ENCODE peak calls at places on chromosomes 2 and 18, in six cellular contexts. One of them, this sample, is unnamed.

GRCh38 chr18:48024891-48025660 is 94.6 kb upstream of the SMAD2 start:
- DNase-seq in GM12891: no peak
- DNase-seq in K562: no peak
- DNase-seq in GM12878: no peak
- DNase-seq in HepG2: no peak
- DNase-seq in H1: no peak
- DNase-seq in this sample: no peak

GRCh38 chr18:55251186-55251995 is 292.1 kb upstream of the CCDC68 start:
- DNase-seq in K562: no peak
- DNase-seq in HepG2: no peak
- DNase-seq in GM12878: no peak
- DNase-seq in GM12891: no peak
- DNase-seq in H1: no peak
- DNase-seq in this sample: no peak

GRCh38 chr2:213069531-213069930 is 81.9 kb downstream of the IKZF2 start:
- DNase-seq in HepG2: no peak
- DNase-seq in GM12891: no peak
- DNase-seq in K562: no peak
- DNase-seq in GM12878: no peak
- DNase-seq in H1: no peak
- DNase-seq in this sample: no peak

GRCh38 chr2:230824406-230824978 is 40.2 kb upstream of the ITM2C start:
- DNase-seq in HepG2: peak
- DNase-seq in K562: peak
- DNase-seq in GM12878: peak
- DNase-seq in H1: peak
- DNase-seq in GM12891: peak
- DNase-seq in this sample: peak

GRCh38 chr2:226971029-226971584 is 135.3 kb downstream of the RHBDD1 start:
- DNase-seq in HepG2: no peak
- DNase-seq in GM12878: no peak
- DNase-seq in GM12891: no peak
- DNase-seq in K562: no peak
- DNase-seq in H1: no peak
- DNase-seq in this sample: no peak

GRCh38 chr18:26908906-26909305 is 43.4 kb upstream of the AQP4 start:
- DNase-seq in HepG2: no peak
- DNase-seq in K562: no peak
- DNase-seq in H1: no peak
- DNase-seq in GM12891: no peak
- DNase-seq in GM12878: no peak
- DNase-seq in this sample: no peak

GRCh38 chr18:40326987-40327386 is 1628.0 kb upstream of the PIK3C3 start:
- DNase-seq in GM12878: no peak
- DNase-seq in H1: peak
- DNase-seq in GM12891: no peak
- DNase-seq in K562: no peak
- DNase-seq in HepG2: no peak
- DNase-seq in this sample: no peak

GRCh38 chr2:149799296-149799695 is 211.7 kb upstream of the MMADHC start:
- DNase-seq in GM12891: no peak
- DNase-seq in H1: no peak
- DNase-seq in HepG2: no peak
- DNase-seq in GM12878: no peak
- DNase-seq in K562: no peak
- DNase-seq in this sample: no peak

GRCh38 chr18:35477497-35477896 is 20.3 kb downstream of the INO80C start:
- DNase-seq in H1: no peak
- DNase-seq in GM12891: no peak
- DNase-seq in HepG2: no peak
- DNase-seq in GM12878: no peak
- DNase-seq in K562: no peak
- DNase-seq in this sample: no peak

GRCh38 chr2:174195253-174195652 is 53.1 kb downstream of the OLA1 start:
- DNase-seq in H1: no peak
- DNase-seq in GM12891: no peak
- DNase-seq in GM12878: no peak
- DNase-seq in HepG2: no peak
- DNase-seq in K562: no peak
- DNase-seq in this sample: no peak

GRCh38 chr2:55796121-55796520 is 102.5 kb upstream of the PNPT1 start:
- DNase-seq in H1: no peak
- DNase-seq in GM12891: no peak
- DNase-seq in GM12878: no peak
- DNase-seq in K562: no peak
- DNase-seq in HepG2: no peak
- DNase-seq in this sample: no peak

GRCh38 chr2:38298539-38298938 is 78.5 kb downstream of the ATL2 start:
- DNase-seq in K562: no peak
- DNase-seq in H1: no peak
- DNase-seq in GM12891: no peak
- DNase-seq in HepG2: no peak
- DNase-seq in GM12878: no peak
- DNase-seq in this sample: no peak

GRCh38 chr2:192030289-192030688 is 164.4 kb downstream of the TMEFF2 start:
- DNase-seq in K562: no peak
- DNase-seq in GM12878: no peak
- DNase-seq in GM12891: no peak
- DNase-seq in H1: no peak
- DNase-seq in HepG2: no peak
- DNase-seq in this sample: no peak

GRCh38 chr2:32715981-32716380 is 88.1 kb downstream of the TTC27 start:
- DNase-seq in GM12891: no peak
- DNase-seq in GM12878: no peak
- DNase-seq in H1: no peak
- DNase-seq in HepG2: no peak
- DNase-seq in K562: no peak
- DNase-seq in this sample: no peak

GRCh38 chr18:75915941-75916640 is 488.6 kb upstream of the SMIM21 start:
- DNase-seq in GM12878: no peak
- DNase-seq in H1: no peak
- DNase-seq in HepG2: no peak
- DNase-seq in K562: no peak
- DNase-seq in GM12891: peak
- DNase-seq in this sample: no peak

GRCh38 chr2:71896385-71897144 is 251.1 kb downstream of the CYP26B1 start:
- DNase-seq in GM12891: no peak
- DNase-seq in HepG2: no peak
- DNase-seq in K562: no peak
- DNase-seq in GM12878: no peak
- DNase-seq in H1: no peak
- DNase-seq in this sample: no peak

GRCh38 chr2:212873256-212873655 is 278.2 kb downstream of the IKZF2 start:
- DNase-seq in K562: no peak
- DNase-seq in H1: no peak
- DNase-seq in HepG2: no peak
- DNase-seq in GM12878: no peak
- DNase-seq in GM12891: no peak
- DNase-seq in this sample: no peak

GRCh38 chr2:157257312-157258252 is at the start of gene GALNT5:
- DNase-seq in GM12878: no peak
- DNase-seq in K562: peak
- DNase-seq in GM12891: no peak
- DNase-seq in HepG2: no peak
- DNase-seq in H1: no peak
- DNase-seq in this sample: no peak

GRCh38 chr18:72427721-72428120 is 116.4 kb downstream of the CBLN2 start:
- DNase-seq in HepG2: no peak
- DNase-seq in GM12891: no peak
- DNase-seq in K562: no peak
- DNase-seq in GM12878: no peak
- DNase-seq in H1: no peak
- DNase-seq in this sample: no peak

GRCh38 chr2:102789349-102790085 is 27.7 kb downstream of the TMEM182 start:
- DNase-seq in GM12891: no peak
- DNase-seq in K562: no peak
- DNase-seq in GM12878: no peak
- DNase-seq in H1: no peak
- DNase-seq in HepG2: no peak
- DNase-seq in this sample: no peak

GRCh38 chr2:182666674-182667320 is 49.3 kb upstream of the DNAJC10 start:
- DNase-seq in K562: peak
- DNase-seq in GM12891: no peak
- DNase-seq in HepG2: peak
- DNase-seq in H1: no peak
- DNase-seq in GM12878: no peak
- DNase-seq in this sample: peak

GRCh38 chr2:9637330-9637729 is 6.5 kb upstream of the YWHAQ start:
- DNase-seq in H1: no peak
- DNase-seq in HepG2: peak
- DNase-seq in K562: no peak
- DNase-seq in GM12891: no peak
- DNase-seq in GM12878: no peak
- DNase-seq in this sample: no peak

GRCh38 chr2:176092270-176093144 is at the start of gene HOXD13:
- DNase-seq in HepG2: no peak
- DNase-seq in GM12878: no peak
- DNase-seq in GM12891: no peak
- DNase-seq in H1: no peak
- DNase-seq in K562: no peak
- DNase-seq in this sample: no peak

GRCh38 chr2:238498188-238498587 is 71.5 kb downstream of the ASB1 start:
- DNase-seq in HepG2: no peak
- DNase-seq in GM12878: no peak
- DNase-seq in H1: no peak
- DNase-seq in GM12891: no peak
- DNase-seq in K562: no peak
- DNase-seq in this sample: no peak

GRCh38 chr2:6896930-6897759 is 19.6 kb downstream of the RSAD2 start:
- DNase-seq in GM12878: no peak
- DNase-seq in H1: no peak
- DNase-seq in HepG2: peak
- DNase-seq in GM12891: no peak
- DNase-seq in K562: peak
- DNase-seq in this sample: no peak

GRCh38 chr2:219308142-219309093 is 783 bp downstream of the PTPRN start:
- DNase-seq in H1: no peak
- DNase-seq in K562: peak
- DNase-seq in GM12891: peak
- DNase-seq in HepG2: peak
- DNase-seq in GM12878: no peak
- DNase-seq in this sample: no peak

GRCh38 chr2:71833855-71834554 is 313.7 kb downstream of the CYP26B1 start:
- DNase-seq in GM12891: no peak
- DNase-seq in GM12878: no peak
- DNase-seq in K562: no peak
- DNase-seq in H1: no peak
- DNase-seq in HepG2: no peak
- DNase-seq in this sample: no peak

GRCh38 chr2:100281521-100282438 is 40.5 kb downstream of the LONRF2 start:
- DNase-seq in GM12878: no peak
- DNase-seq in GM12891: no peak
- DNase-seq in HepG2: no peak
- DNase-seq in K562: peak
- DNase-seq in H1: no peak
- DNase-seq in this sample: no peak

GRCh38 chr2:55120634-55121359 is 70.5 kb upstream of the RTN4 start:
- DNase-seq in GM12878: no peak
- DNase-seq in HepG2: no peak
- DNase-seq in H1: no peak
- DNase-seq in K562: peak
- DNase-seq in GM12891: no peak
- DNase-seq in this sample: no peak

GRCh38 chr2:26298638-26299393 is 47.1 kb upstream of the SELENOI start:
- DNase-seq in H1: no peak
- DNase-seq in GM12891: no peak
- DNase-seq in GM12878: peak
- DNase-seq in HepG2: peak
- DNase-seq in K562: no peak
- DNase-seq in this sample: no peak
- TF ChIP-seq POLR2A in H1: no peak
- TF ChIP-seq POLR2A in GM12891: no peak
- TF ChIP-seq POLR2A in GM12878: no peak
- TF ChIP-seq POLR2A in HepG2: no peak
- TF ChIP-seq POLR2A in K562: no peak
- TF ChIP-seq POLR2A in this sample: peak

DNA sequence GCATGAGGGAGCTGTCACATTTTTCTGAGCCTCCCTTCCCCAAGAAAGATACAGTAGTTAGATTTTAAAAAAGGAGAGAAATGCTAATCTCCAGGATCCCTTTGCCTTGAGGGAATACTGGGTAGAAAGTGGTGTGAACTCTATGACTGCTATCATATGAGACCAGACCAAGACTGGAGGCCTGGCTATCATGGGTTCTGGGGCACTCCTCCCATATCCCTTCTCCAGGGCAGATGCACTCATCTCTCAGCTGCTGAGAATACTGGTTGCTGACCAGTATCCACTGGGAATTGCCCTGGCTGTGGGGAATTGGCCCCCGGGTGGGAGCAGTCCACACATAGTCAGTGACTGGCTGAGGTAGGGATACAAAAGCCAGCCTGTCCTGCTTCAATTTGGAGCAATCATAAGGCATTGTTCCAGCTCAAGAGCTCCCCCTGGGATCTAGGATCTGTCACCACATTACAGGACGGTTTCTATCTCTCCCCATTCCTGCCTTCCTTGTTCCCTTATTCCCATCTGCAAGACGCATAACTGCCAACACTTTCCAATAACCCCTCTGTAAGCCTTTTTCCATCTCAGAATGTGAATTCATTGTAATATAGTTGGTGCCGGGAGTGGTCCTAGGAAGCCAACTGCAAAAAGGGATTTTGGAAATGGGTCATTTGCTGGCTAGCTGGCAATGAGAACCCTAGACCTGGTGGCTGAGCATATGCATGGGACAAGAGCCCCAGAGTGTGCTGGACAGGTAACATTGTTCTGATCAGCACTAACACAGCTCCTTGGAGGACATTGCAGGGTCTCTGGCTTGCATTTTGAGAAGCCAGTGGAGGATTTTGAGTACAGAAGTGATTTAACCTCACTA is 35.4 kb upstream of the REEP1 start:
- DNase-seq in H1: no peak
- DNase-seq in GM12891: no peak
- DNase-seq in K562: peak
- DNase-seq in GM12878: no peak
- DNase-seq in HepG2: peak
- DNase-seq in this sample: no peak
- TF ChIP-seq TAF1 in H1: no peak
- TF ChIP-seq TAF1 in GM12891: no peak
- TF ChIP-seq TAF1 in K562: no peak
- TF ChIP-seq TAF1 in GM12878: no peak
- TF ChIP-seq TAF1 in HepG2: no peak
- TF ChIP-seq TAF1 in this sample: no peak

GRCh38 chr2:40975175-40975574 is 523.3 kb upstream of the SLC8A1 start:
- DNase-seq in GM12891: no peak
- DNase-seq in K562: no peak
- DNase-seq in H1: no peak
- DNase-seq in GM12878: no peak
- DNase-seq in HepG2: no peak
- DNase-seq in this sample: no peak
- TF ChIP-seq POLR2AphosphoS5 in GM12891: no peak
- TF ChIP-seq POLR2AphosphoS5 in K562: no peak
- TF ChIP-seq POLR2AphosphoS5 in H1: no peak
- TF ChIP-seq POLR2AphosphoS5 in GM12878: no peak
- TF ChIP-seq POLR2AphosphoS5 in HepG2: no peak
- TF ChIP-seq POLR2AphosphoS5 in this sample: no peak

DNA sequence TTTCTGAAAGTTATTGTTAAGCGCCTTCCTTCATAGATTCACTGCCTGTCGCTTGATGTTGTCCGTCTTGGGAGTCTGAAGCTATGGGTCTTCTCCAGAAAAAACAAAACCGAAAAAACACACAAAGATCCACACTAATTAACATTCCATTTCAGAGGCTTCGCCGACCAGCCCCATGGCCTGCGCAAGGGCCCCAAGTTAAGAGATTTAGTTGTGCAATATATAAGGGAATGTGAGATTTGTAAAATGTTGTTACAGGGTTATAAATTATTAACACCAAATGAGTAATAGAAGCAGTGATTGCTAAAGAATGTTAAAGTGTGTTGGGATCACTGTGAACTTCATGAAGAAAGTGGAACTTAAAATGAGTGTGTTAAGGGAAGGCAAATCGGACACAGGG is 827 bp downstream of the CFAP221 start:
- DNase-seq in K562: no peak
- DNase-seq in GM12878: no peak
- DNase-seq in H1: no peak
- DNase-seq in HepG2: no peak
- DNase-seq in GM12891: no peak
- DNase-seq in this sample: no peak
- TF ChIP-seq POLR2A in K562: no peak
- TF ChIP-seq POLR2A in GM12878: no peak
- TF ChIP-seq POLR2A in H1: no peak
- TF ChIP-seq POLR2A in HepG2: no peak
- TF ChIP-seq POLR2A in GM12891: no peak
- TF ChIP-seq POLR2A in this sample: no peak

This sample was measured in GM12892.